ENCODE peak calls at places on chromosomes 3 and 15, in nine cellular contexts. T, Q, U, K, F, J, I, S and N are unnamed samples.
A peak's percentile ranks its signal among the peaks of the same experiment; 100 is the strongest.

GRCh38 chr15:62895905-62896316 is 146.6 kb upstream of the TPM1 start:
- DNase-seq in Q (no peak), T (no peak), K (no peak), U (no peak), S (no peak), F (no peak), J (no peak), I (peak; percentile 80), N (peak; percentile 93)

GRCh38 chr15:101049856-101050646 is 130.9 kb downstream of the LRRK1 start:
- DNase-seq in T (peak; percentile 22), I (no peak), S (peak; percentile 80), J (no peak), Q (no peak), K (no peak), F (peak; percentile 32), U (no peak), N (peak; percentile 37)

GRCh38 chr15:55221090-55222011 is 24.6 kb upstream of the RSL24D1 start:
- DNase-seq in T (no peak), I (peak; percentile 95), K (no peak), F (peak; percentile 33), J (no peak), U (no peak), Q (no peak), S (no peak), N (peak; percentile 61)

GRCh38 chr3:127035672-127036071 is 52.8 kb downstream of the PLXNA1 start:
- DNase-seq in S (peak; percentile 88), F (peak; percentile 43), J (no peak), T (peak; percentile 82), I (peak; percentile 98), U (no peak), K (no peak), Q (no peak), N (no peak)

GRCh38 chr3:7095116-7095515 is 234.2 kb downstream of the GRM7 start:
- DNase-seq in J (no peak), T (no peak), Q (no peak), K (no peak), I (no peak), S (no peak), U (no peak), F (no peak), N (no peak)

GRCh38 chr3:52047295-52047960 is 8.9 kb downstream of the DUSP7 start:
- DNase-seq in Q (no peak), F (no peak), K (no peak), I (peak; percentile 17), S (no peak), T (peak; percentile 80), U (no peak), J (no peak), N (no peak)

GRCh38 chr3:197494366-197495058 is 61.3 kb downstream of the BDH1 start:
- DNase-seq in U (no peak), S (no peak), Q (no peak), K (no peak), F (no peak), T (peak; percentile 34), J (no peak), I (peak; percentile 56), N (peak; percentile 96)

GRCh38 chr15:87716422-87716821 is 540.1 kb downstream of the NTRK3 start:
- DNase-seq in K (no peak), T (no peak), S (no peak), U (no peak), Q (no peak), I (no peak), J (peak; percentile 9), F (no peak), N (no peak)

GRCh38 chr3:40258555-40258954 is 51.0 kb upstream of the EIF1B start:
- DNase-seq in Q (no peak), I (peak; percentile 75), S (no peak), U (no peak), J (no peak), K (no peak), F (no peak), T (no peak), N (no peak)

GRCh38 chr15:41965441-41966413 is 6.6 kb downstream of the EHD4 start:
- DNase-seq in Q (no peak), U (no peak), F (no peak), S (peak; percentile 77), J (no peak), K (peak; percentile 25), I (peak; percentile 39), T (peak; percentile 23), N (peak; percentile 16)

GRCh38 chr15:55573224-55573623 is 14.9 kb downstream of the PYGO1 start:
- DNase-seq in F (no peak), T (no peak), U (no peak), Q (no peak), J (no peak), K (no peak), I (no peak), S (no peak), N (no peak)

GRCh38 chr3:30124435-30125390 is 481.7 kb upstream of the TGFBR2 start:
- DNase-seq in S (peak; percentile 40), U (no peak), Q (no peak), J (peak; percentile 5), F (no peak), K (no peak), T (no peak), I (peak; percentile 57), N (no peak)

GRCh38 chr3:85576091-85576690 is 617.4 kb downstream of the CADM2 start:
- DNase-seq in Q (peak; percentile 33), K (no peak), I (peak; percentile 56), J (peak; percentile 45), U (peak; percentile 11), F (no peak), S (peak; percentile 76), T (peak; percentile 70), N (peak; percentile 11)

GRCh38 chr3:145649368-145649887 is 511.6 kb downstream of the PLOD2 start:
- DNase-seq in J (no peak), Q (no peak), I (no peak), F (no peak), U (no peak), K (no peak), T (no peak), S (no peak), N (no peak)

GRCh38 chr3:6354653-6355052 is 506.3 kb upstream of the GRM7 start:
- DNase-seq in Q (no peak), I (no peak), F (no peak), K (no peak), T (no peak), S (no peak), J (no peak), U (no peak), N (no peak)

GRCh38 chr3:171935261-171936123 is 92.3 kb downstream of the TMEM212 start:
- DNase-seq in Q (no peak), S (no peak), K (no peak), I (no peak), J (no peak), U (no peak), T (no peak), F (no peak), N (no peak)

GRCh38 chr3:173690542-173690941 is 293.0 kb downstream of the NLGN1 start:
- DNase-seq in J (no peak), Q (no peak), U (no peak), I (peak; percentile 31), F (no peak), T (no peak), S (no peak), K (no peak), N (no peak)

GRCh38 chr15:39774688-39775267 is 7.9 kb downstream of the FSIP1 start:
- DNase-seq in U (peak; percentile 60), F (no peak), K (no peak), Q (peak; percentile 70), T (no peak), J (no peak), S (no peak), I (no peak), N (no peak)

GRCh38 chr3:18124501-18124900 is 300.6 kb downstream of the SATB1 start:
- DNase-seq in Q (no peak), I (peak; percentile 82), T (no peak), J (no peak), S (no peak), U (no peak), F (no peak), K (no peak), N (peak; percentile 43)

GRCh38 chr3:76369170-76369569 is 583.8 kb upstream of the ZNF717 start:
- DNase-seq in Q (no peak), U (no peak), F (no peak), S (no peak), I (peak; percentile 76), K (no peak), T (no peak), J (no peak), N (no peak)

GRCh38 chr3:54222318-54222717 is 100.0 kb downstream of the CACNA2D3 start:
- DNase-seq in I (no peak), Q (no peak), S (no peak), T (no peak), K (no peak), U (no peak), J (no peak), F (no peak), N (no peak)

GRCh38 chr3:60319179-60319858 is 931.9 kb downstream of the FHIT start:
- DNase-seq in K (no peak), I (no peak), T (no peak), F (no peak), Q (no peak), S (no peak), J (no peak), U (no peak), N (no peak)

GRCh38 chr3:64214697-64215018 is 10.6 kb downstream of the PRICKLE2 start:
- DNase-seq in U (no peak), K (no peak), Q (no peak), T (no peak), F (peak; percentile 82), I (peak; percentile 93), S (peak; percentile 68), J (no peak), N (no peak)

GRCh38 chr15:23075927-23076326 is 36.6 kb upstream of the TUBGCP5 start:
- DNase-seq in T (no peak), F (no peak), Q (no peak), I (no peak), U (no peak), J (no peak), K (no peak), S (no peak), N (no peak)
- H3K27me3 ChIP-seq in T (no peaks in the 10 kb centered on the region), F (no peaks in the 10 kb centered on the region), Q (no peaks in the 10 kb centered on the region), I (peaks cover 11% of the 10 kb centered on the region), U (no peaks in the 10 kb centered on the region), J (no peaks in the 10 kb centered on the region), K (no peaks in the 10 kb centered on the region), S (no peaks in the 10 kb centered on the region), N (peaks cover 13% of the 10 kb centered on the region)

GRCh38 chr3:11434017-11434526 is 161.9 kb downstream of the ATG7 start:
- DNase-seq in U (no peak), S (peak; percentile 88), F (peak; percentile 82), J (no peak), Q (no peak), K (no peak), I (peak; percentile 88), T (no peak), N (peak; percentile 70)
- H3K4me3 ChIP-seq in U (no peak overlapping the region), S (no peak overlapping the region), F (peak overlapping the region; percentile 4), J (no peak overlapping the region), Q (no peak overlapping the region), K (no peak overlapping the region), I (peak overlapping the region; percentile 25), T (no peak overlapping the region), N (no peak overlapping the region)

GRCh38 chr15:50053457-50053856 is 65.6 kb downstream of the ATP8B4 start:
- DNase-seq in I (no peak), F (no peak), U (no peak), Q (no peak), T (no peak), J (no peak), K (no peak), S (no peak), N (no peak)
- H3K27ac ChIP-seq in I (peak overlapping the region; percentile 91), F (peak overlapping the region; percentile 41), U (no peak overlapping the region), Q (no peak overlapping the region), T (peak overlapping the region; percentile 19), J (no peak overlapping the region), K (no peak overlapping the region), S (no peak overlapping the region), N (no peak overlapping the region)

GRCh38 chr15:61331019-61331418 is 101.9 kb upstream of the RORA start:
- DNase-seq in F (no peak), J (no peak), K (no peak), S (no peak), T (no peak), Q (no peak), U (no peak), I (no peak), N (no peak)
- H3K27me3 ChIP-seq in F (no peaks in the 10 kb centered on the region), J (no peaks in the 10 kb centered on the region), K (no peaks in the 10 kb centered on the region), S (no peaks in the 10 kb centered on the region), T (no peaks in the 10 kb centered on the region), Q (no peaks in the 10 kb centered on the region), U (no peaks in the 10 kb centered on the region), I (no peaks in the 10 kb centered on the region), N (no peaks in the 10 kb centered on the region)